ENCODE peak calls at places on chromosomes 13 and 19, in five cellular contexts. O is cardiac muscle cell, T is HL-60, J is PC-3, B is Panc1. Y is an unnamed sample.

GRCh38 chr13:42478531-42479156 is 95.3 kb upstream of the TNFSF11 start:
- DNase-seq in J (peak; percentile 53), T (no peak), B (no peak), O (peak; percentile 37), Y (peak; percentile 56)

GRCh38 chr13:37870895-37871550 is 1.5 kb upstream of the TRPC4 start:
- DNase-seq in J (peak; percentile 12), O (no peak), T (no peak), B (no peak), Y (peak; percentile 52)

GRCh38 chr13:32454886-32455593 is 27.1 kb upstream of the N4BP2L1 start:
- DNase-seq in O (no peak), J (no peak), T (no peak), B (no peak), Y (no peak)

GRCh38 chr19:38045554-38046253 is 138.7 kb downstream of the SIPA1L3 start:
- DNase-seq in J (no peak), B (no peak), O (no peak), T (no peak), Y (no peak)

GRCh38 chr13:80341771-80342271 is 895 bp upstream of the SPRY2 start:
- DNase-seq in O (peak; percentile 80), B (no peak), J (peak; percentile 41), T (peak; percentile 76), Y (peak; percentile 33)

GRCh38 chr19:34365463-34366401 is 736 bp downstream of the GPI start:
- DNase-seq in B (no peak), T (peak; percentile 35), O (peak; percentile 47), J (peak; percentile 14), Y (peak; percentile 35)

GRCh38 chr19:44613295-44614168 is at the start of gene IGSF23:
- DNase-seq in T (no peak), O (no peak), B (no peak), J (no peak), Y (no peak)

GRCh38 chr13:24271611-24272451 is 37.5 kb upstream of the C1QTNF9 start:
- DNase-seq in B (no peak), T (peak; percentile 34), J (no peak), O (no peak), Y (peak; percentile 49)

GRCh38 chr13:51584731-51585191 is 499 bp downstream of the WDFY2 start:
- DNase-seq in O (peak; percentile 66), T (peak; percentile 67), J (peak; percentile 48), B (no peak), Y (peak; percentile 90)

GRCh38 chr13:114080739-114081561 is 51.5 kb downstream of the RASA3 start:
- DNase-seq in B (no peak), T (no peak), J (no peak), O (no peak), Y (no peak)

GRCh38 chr19:49210108-49210900 is 52.7 kb downstream of the TRPM4 start:
- DNase-seq in O (peak; percentile 52), B (no peak), J (peak; percentile 22), T (no peak), Y (peak; percentile 41)

GRCh38 chr19:38145627-38146026 is 78.4 kb downstream of the DPF1 start:
- DNase-seq in O (no peak), J (no peak), T (no peak), B (no peak), Y (peak; percentile 44)

GRCh38 chr13:24473646-24474045 is 38.9 kb downstream of the PARP4 start:
- DNase-seq in B (no peak), J (no peak), T (no peak), O (no peak), Y (no peak)

GRCh38 chr13:28983661-28984060 is 163.5 kb downstream of the MTUS2 start:
- DNase-seq in T (no peak), O (peak; percentile 70), J (no peak), B (no peak), Y (no peak)

GRCh38 chr13:42735011-42735410 is 46.4 kb upstream of the FAM216B start:
- DNase-seq in T (no peak), B (no peak), J (no peak), O (no peak), Y (peak; percentile 59)

GRCh38 chr19:14560776-14561108 is 11.1 kb downstream of the NDUFB7 start:
- DNase-seq in J (no peak), B (no peak), O (no peak), T (no peak), Y (no peak)

GRCh38 chr19:50639121-50640112 is at the start of gene SYT3:
- DNase-seq in O (peak; percentile 80), T (no peak), J (peak; percentile 33), B (no peak), Y (no peak)

GRCh38 chr13:101473458-101473857 is 21.0 kb downstream of the ITGBL1 start:
- DNase-seq in J (peak; percentile 64), O (no peak), B (no peak), T (no peak), Y (peak; percentile 67)

GRCh38 chr13:82011355-82011754 is 1670.4 kb upstream of the SPRY2 start:
- DNase-seq in B (no peak), T (no peak), J (no peak), O (no peak), Y (no peak)

GRCh38 chr13:79548886-79549285 is 67.9 kb downstream of the NDFIP2 start:
- DNase-seq in J (peak; percentile 26), O (no peak), B (no peak), T (no peak), Y (peak; percentile 24)

GRCh38 chr19:50238043-50238442 is 34.6 kb downstream of the MYH14 start:
- DNase-seq in J (no peak), T (no peak), B (no peak), O (no peak), Y (no peak)

GRCh38 chr13:99432637-99433542 is 68.4 kb upstream of the TM9SF2 start:
- DNase-seq in B (no peak), J (peak; percentile 75), T (peak; percentile 82), O (peak; percentile 21), Y (peak; percentile 76)

GRCh38 chr13:25181597-25181996 is 9.5 kb upstream of the AMER2 start:
- DNase-seq in O (no peak), J (no peak), B (no peak), T (no peak), Y (no peak)

GRCh38 chr13:30787747-30788535 is 52.6 kb downstream of the ALOX5AP start:
- DNase-seq in O (no peak), T (no peak), B (no peak), J (no peak), Y (no peak)

GRCh38 chr13:109938255-109938936 is 152.0 kb upstream of the IRS2 start:
- DNase-seq in J (peak; percentile 65), O (no peak), B (no peak), T (no peak), Y (peak; percentile 90)

GRCh38 chr19:13505761-13506549 is at the start of gene CACNA1A:
- DNase-seq in T (no peak), O (peak; percentile 69), J (no peak), B (no peak), Y (peak; percentile 7)

GRCh38 chr13:73822671-73823592 is 311.3 kb downstream of the KLF12 start:
- DNase-seq in J (no peak), T (no peak), B (no peak), O (no peak), Y (no peak)

GRCh38 chr19:39515551-39516191 is 732 bp downstream of the SELENOV start:
- DNase-seq in T (no peak), J (no peak), B (no peak), O (peak; percentile 42), Y (no peak)

GRCh38 chr19:39517432-39517831 is 2.5 kb downstream of the SELENOV start:
- DNase-seq in O (no peak), B (no peak), T (no peak), J (no peak), Y (no peak)

GRCh38 chr19:39516270-39516669 is 1.3 kb downstream of the SELENOV start:
- DNase-seq in O (no peak), T (no peak), B (no peak), J (no peak), Y (no peak)

GRCh38 chr19:39512964-39513363 is 2.0 kb upstream of the SELENOV start:
- DNase-seq in B (no peak), O (no peak), T (no peak), J (no peak), Y (no peak)

GRCh38 chr19:39514840-39515550 is at the start of gene SELENOV:
- DNase-seq in J (no peak), T (no peak), O (peak; percentile 43), B (no peak), Y (no peak)
- H3K4me3 ChIP-seq in J (no peak within 1 kb of the TSS), T (no peak within 1 kb of the TSS), O (peak within 1 kb of the TSS; percentile 58), B (peak within 1 kb of the TSS; percentile 55), Y (peak within 1 kb of the TSS; percentile 13)

DNA sequence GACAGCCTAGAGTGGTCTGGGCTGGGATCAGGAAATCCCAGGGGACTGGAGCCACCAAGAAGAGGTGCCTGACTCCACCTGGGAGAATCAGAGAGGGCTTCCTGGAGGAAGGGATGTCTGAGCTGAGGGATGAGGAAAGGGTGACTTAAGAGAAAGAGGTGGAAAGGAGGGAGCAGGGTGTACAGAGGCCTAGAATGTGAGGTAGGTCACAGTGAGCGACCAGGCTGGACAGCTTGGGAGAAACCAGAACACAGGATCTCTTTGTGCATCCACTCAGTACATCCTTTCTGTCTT is 1.0 kb downstream of the TBCB start:
- DNase-seq in T (no peak), B (no peak), O (no peak), J (no peak), Y (no peak)
- H3K4me3 ChIP-seq in T (peak overlapping the region; percentile 97), B (peak overlapping the region; percentile 85), O (peak overlapping the region; percentile 73), J (peak overlapping the region; percentile 73), Y (peak overlapping the region; percentile 57)

DNA sequence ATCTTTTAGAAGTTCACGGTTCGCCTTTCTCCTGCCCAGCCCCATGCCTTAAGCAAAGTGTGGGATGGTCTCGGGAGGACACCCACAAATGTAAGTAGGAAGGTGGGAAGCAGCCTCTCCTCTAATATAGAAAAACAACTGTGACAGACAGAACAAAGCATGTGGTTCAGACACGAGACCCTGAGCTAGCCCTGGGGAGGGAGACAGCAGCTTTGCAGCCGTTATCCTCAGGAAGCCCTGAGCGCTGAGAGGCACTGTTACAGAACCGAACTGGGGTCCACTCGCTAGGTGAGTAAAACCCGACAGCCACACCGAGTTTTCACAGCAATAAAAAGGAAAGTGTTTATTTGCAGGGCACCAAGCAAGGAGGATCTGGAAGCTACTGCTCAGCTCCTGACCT is 210.6 kb downstream of the UQCRFS1 start:
- DNase-seq in B (no peak), J (no peak), O (no peak), T (no peak), Y (no peak)
- H3K4me3 ChIP-seq in B (no peak overlapping the region), J (no peak overlapping the region), O (no peak overlapping the region), T (no peak overlapping the region), Y (no peak overlapping the region)

GRCh38 chr19:45975296-45975695 is 1.6 kb upstream of the NOVA2 start:
- DNase-seq in O (no peak), B (no peak), T (no peak), J (no peak), Y (no peak)

GRCh38 chr19:45973564-45974338 is at the start of gene NOVA2:
- DNase-seq in J (peak; percentile 48), T (no peak), B (no peak), O (peak; percentile 78), Y (peak; percentile 47)

GRCh38 chr19:45971260-45971902 is 2.3 kb downstream of the NOVA2 start:
- DNase-seq in T (no peak), O (no peak), B (no peak), J (no peak), Y (no peak)

GRCh38 chr19:45972081-45972943 is 1.4 kb downstream of the NOVA2 start:
- DNase-seq in J (no peak), B (no peak), O (no peak), T (peak; percentile 27), Y (peak; percentile 24)

GRCh38 chr19:45972944-45973525 is 630 bp downstream of the NOVA2 start:
- DNase-seq in O (no peak), T (no peak), B (no peak), J (no peak), Y (no peak)
- H3K4me3 ChIP-seq in O (peak overlapping the region; percentile 19), T (no peak overlapping the region), B (no peak overlapping the region), J (no peak overlapping the region), Y (no peak overlapping the region)

GRCh38 chr19:55801416-55801815 is 30.4 kb downstream of the NLRP11 start:
- DNase-seq in J (no peak), O (no peak), B (no peak), T (no peak), Y (no peak)
- H3K4me3 ChIP-seq in J (no peak overlapping the region), O (no peak overlapping the region), B (no peak overlapping the region), T (no peak overlapping the region), Y (no peak overlapping the region)